ENCODE peak calls at places on chromosomes 5 and 9, in ten cellular contexts. X is stomach, S is HepG2, F is A549, G is sigmoid colon, V is GM12878, C is tibial nerve, A is H1, Y is upper lobe of left lung, W is transverse colon. K is an unnamed sample.
A peak's percentile ranks its signal among the peaks of the same experiment; 100 is the strongest.

GRCh38 chr5:105350406-105351140 is 1788.0 kb upstream of the NUDT12 start:
- DNase-seq in X (no peak), S (no peak), F (peak; percentile 0), G (no peak), V (no peak), C (no peak), A (no peak), Y (no peak), W (no peak), K (no peak)

GRCh38 chr9:79799691-79800345 is 228.1 kb downstream of the TLE4 start:
- DNase-seq in X (no peak), S (peak; percentile 13), F (no peak), G (no peak), V (no peak), C (no peak), A (no peak), Y (no peak), W (no peak), K (no peak)

GRCh38 chr5:73793911-73794310 is 167.9 kb downstream of the ARHGEF28 start:
- DNase-seq in X (no peak), S (no peak), F (no peak), G (no peak), V (no peak), C (no peak), A (no peak), Y (no peak), W (no peak), K (no peak)

GRCh38 chr9:130576176-130576575 is 3.2 kb upstream of the FUBP3 start:
- DNase-seq in X (no peak), S (no peak), F (no peak), G (no peak), V (no peak), C (no peak), A (no peak), Y (no peak), W (no peak), K (no peak)

GRCh38 chr9:16044116-16044881 is 491.5 kb downstream of the CCDC171 start:
- DNase-seq in X (no peak), S (no peak), F (no peak), G (no peak), V (no peak), C (no peak), A (no peak), Y (no peak), W (no peak), K (no peak)

GRCh38 chr5:58629190-58630159 is 46.6 kb downstream of the RAB3C start:
- DNase-seq in X (peak; percentile 33), S (peak; percentile 7), F (no peak), G (no peak), V (no peak), C (no peak), A (no peak), Y (no peak), W (peak; percentile 44), K (no peak)

GRCh38 chr9:21854594-21854993 is 52.2 kb downstream of the MTAP start:
- DNase-seq in X (peak; percentile 75), S (peak; percentile 29), F (no peak), G (no peak), V (no peak), C (no peak), A (no peak), Y (no peak), W (peak; percentile 27), K (no peak)

GRCh38 chr9:123438821-123439220 is 82.8 kb downstream of the CRB2 start:
- DNase-seq in X (no peak), S (peak; percentile 64), F (no peak), G (no peak), V (no peak), C (no peak), A (peak; percentile 41), Y (no peak), W (no peak), K (no peak)

GRCh38 chr5:44048268-44048984 is 340.8 kb downstream of the FGF10 start:
- DNase-seq in X (no peak), S (no peak), F (no peak), G (no peak), V (no peak), C (peak; percentile 21), A (no peak), Y (no peak), W (no peak), K (no peak)

DNA sequence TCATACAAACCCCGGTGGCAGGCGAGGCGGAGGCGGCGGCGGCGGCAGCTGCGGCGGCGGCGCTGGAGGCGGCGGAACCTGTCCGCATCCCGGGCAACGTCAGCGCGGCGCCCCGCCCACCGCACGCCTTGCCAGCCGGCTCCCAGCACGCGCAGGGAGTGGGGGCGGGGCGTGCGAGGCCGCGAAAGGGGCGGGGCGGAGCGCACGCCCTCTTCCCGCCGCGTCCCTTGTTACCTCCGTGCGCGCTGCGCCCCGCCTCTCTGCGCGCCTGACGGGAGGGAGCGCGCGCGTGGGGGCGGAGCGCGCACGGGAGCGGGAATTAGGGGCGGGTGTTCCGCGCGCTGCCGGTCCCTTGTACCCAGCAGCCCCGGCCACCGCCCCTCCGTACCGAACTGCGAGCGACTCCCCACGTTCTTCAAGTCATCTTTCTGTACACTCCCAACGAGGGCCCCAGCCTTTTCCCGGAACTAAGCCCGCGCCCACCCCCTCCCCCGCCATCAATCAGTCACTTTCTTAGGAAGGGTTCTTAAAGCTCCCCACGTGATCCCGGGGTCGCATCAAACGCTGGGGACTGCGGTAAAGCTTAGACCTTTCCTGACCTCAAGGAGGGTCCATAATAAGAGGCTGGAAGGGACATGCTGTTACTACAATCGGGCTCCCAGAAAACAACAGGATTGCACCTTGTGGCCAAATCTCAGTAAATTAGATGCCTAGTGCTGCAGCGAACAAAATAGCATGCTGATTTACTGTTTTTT is at the start of gene AGTPBP1:
- DNase-seq in X (peak; percentile 98), S (peak; percentile 78), F (peak; percentile 93), G (peak; percentile 97), V (peak; percentile 75), C (peak; percentile 89), A (peak; percentile 82), Y (peak; percentile 100), W (peak; percentile 97), K (peak; percentile 96)
- TF ChIP-seq POLR2A in X (no peak), S (no peak), F (peak; percentile 24), G (no peak), V (peak; percentile 67), C (peak; percentile 72), A (peak; percentile 48), Y (no peak), W (peak; percentile 11), K (peak; percentile 5)

DNA sequence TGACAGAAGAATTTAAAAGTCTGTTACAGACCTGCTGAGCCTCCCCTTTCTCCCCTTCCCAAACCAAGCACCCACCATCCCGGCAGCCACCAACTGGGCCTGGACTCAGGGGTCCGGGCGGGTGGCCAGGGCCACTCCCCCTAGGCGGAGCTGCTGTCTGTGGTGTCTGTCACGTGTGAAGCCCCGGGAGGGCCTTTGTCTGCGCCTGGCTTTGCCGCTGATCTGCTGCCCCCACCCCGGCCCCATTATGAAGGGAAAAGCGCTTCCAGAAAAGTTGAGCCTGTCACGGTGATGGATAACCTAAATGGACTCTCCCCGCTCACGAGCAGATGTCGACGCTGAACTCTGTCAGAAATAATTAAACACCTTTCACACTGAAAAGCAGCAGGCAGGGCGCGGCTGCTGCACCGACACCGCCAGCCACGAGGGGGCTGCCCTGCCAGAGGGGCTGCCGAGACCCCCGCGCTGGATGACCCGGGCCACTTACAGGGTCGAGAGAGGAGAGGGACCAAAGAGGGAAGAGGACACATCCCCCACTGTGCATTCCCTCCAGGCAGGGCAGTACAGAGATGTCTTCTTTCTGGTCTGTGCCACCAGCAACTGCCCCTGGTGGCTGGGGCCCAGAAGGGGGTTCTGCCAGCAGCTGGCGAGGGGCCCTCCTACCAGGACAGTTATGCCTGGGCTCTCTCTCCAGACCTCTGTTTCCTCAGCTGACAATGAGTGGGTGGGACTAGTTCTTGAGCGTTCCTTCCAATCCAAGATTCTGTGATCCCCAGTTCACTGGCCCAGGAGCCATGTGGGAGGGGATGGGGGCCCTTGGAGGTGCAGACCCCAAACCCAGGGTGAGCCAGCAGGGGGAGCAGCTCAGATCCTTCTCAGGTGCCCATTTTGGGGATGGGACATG is 36.0 kb upstream of the BARHL1 start:
- DNase-seq in X (no peak), S (no peak), F (no peak), G (peak; percentile 74), V (no peak), C (no peak), A (peak; percentile 34), Y (no peak), W (no peak), K (peak; percentile 30)
- TF ChIP-seq EP300 in X (no peak), S (no peak), F (no peak), G (no peak), V (no peak), C (no peak), A (no peak), Y (no peak), W (no peak), K (no peak)

GRCh38 chr5:56055859-56056258 is 61.1 kb upstream of the IL6ST start:
- DNase-seq in X (no peak), S (no peak), F (no peak), G (no peak), V (no peak), C (no peak), A (no peak), Y (no peak), W (no peak), K (no peak)
- TF ChIP-seq POLR2A in X (no peak), S (no peak), F (no peak), G (no peak), V (no peak), C (no peak), A (no peak), Y (no peak), W (no peak), K (no peak)

GRCh38 chr5:77693913-77694312 is 55.4 kb upstream of the OTP start:
- DNase-seq in X (no peak), S (no peak), F (no peak), G (no peak), V (no peak), C (no peak), A (no peak), Y (no peak), W (no peak), K (no peak)
- TF ChIP-seq EP300 in X (no peak), S (no peak), F (no peak), G (no peak), V (no peak), C (no peak), A (no peak), Y (no peak), W (no peak), K (no peak)

DNA sequence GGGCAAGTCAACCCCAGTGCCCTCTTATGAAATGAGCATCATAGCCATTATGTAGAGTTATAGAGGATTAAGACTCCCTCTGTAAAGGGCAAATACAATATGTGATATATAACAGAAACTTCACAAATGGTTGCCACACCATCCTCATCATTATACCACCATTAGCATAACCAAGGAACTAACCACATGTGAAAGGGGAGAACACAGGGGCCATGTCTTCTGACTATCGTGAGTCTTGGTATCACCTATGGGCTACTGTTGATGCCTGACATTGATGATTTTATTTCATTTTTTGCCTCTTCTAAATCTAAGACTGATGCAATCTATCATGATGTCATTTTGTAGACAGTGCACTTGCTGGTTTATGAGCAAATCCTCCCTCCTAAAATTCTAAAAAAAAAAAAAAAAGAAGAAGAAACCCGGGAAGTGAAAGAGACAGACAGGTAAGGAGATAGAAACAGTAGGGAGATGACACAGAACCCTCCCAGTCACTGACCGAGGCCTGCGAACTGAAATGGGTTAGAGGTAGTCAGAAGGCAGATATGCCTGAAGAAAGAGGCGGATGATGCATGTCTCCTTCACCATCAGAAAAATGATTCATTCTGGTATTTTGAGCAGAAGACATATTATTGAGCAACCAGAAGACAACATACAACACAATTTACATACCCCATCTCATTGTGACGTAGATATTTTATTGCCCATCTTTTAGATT is 266.0 kb downstream of the DMAC1 start:
- DNase-seq in X (no peak), S (no peak), F (no peak), G (no peak), V (no peak), C (no peak), A (no peak), Y (no peak), W (no peak), K (no peak)
- TF ChIP-seq POLR2A in X (no peak), S (no peak), F (no peak), G (no peak), V (no peak), C (no peak), A (peak; percentile 44), Y (no peak), W (no peak), K (no peak)